ENCODE peak calls at places on chromosomes 4 and X, in six cellular contexts. C is astrocyte; B is activated T-helper 1 cell treated with anti-CD3 and anti-CD28 coated beads, Interleukin-12 subunit alpha, Interleukin-12 subunit beta, Interleukin-2, Interleukin-4 antibody, amounts not matched to agents 30 ng/mL and 10 ng/mL and 1 ng/mL, durations not matched to agents 14 hours and 24 hours and 36 hours; Z is GM04504; T is astrocyte of the spinal cord; E is islet precursor cell. I is an unnamed sample.

GRCh38 chr4:61772116-61772515 is 572.0 kb downstream of the ADGRL3 start:
- DNase-seq in Z (no peak), E (peak), T (peak), C (peak), B (no peak), I (no peak)

GRCh38 chr4:86957214-86957613 is 22.4 kb downstream of the AFF1 start:
- DNase-seq in C (peak), Z (no peak), T (peak), B (no peak), E (no peak), I (no peak)

GRCh38 chrX:68894513-68895338 is 65.9 kb downstream of the EFNB1 start:
- DNase-seq in C (peak), B (no peak), T (peak), E (peak), Z (no peak), I (peak)

GRCh38 chr4:30720021-30720655 is at the start of gene PCDH7:
- DNase-seq in E (peak), C (peak), B (no peak), T (peak), Z (no peak), I (no peak)

GRCh38 chr4:106671711-106672110 is 303.1 kb upstream of the GIMD1 start:
- DNase-seq in C (peak), E (no peak), T (peak), Z (no peak), B (no peak), I (no peak)

GRCh38 chrX:118839334-118839958 is 15.8 kb downstream of the ZCCHC12 start:
- DNase-seq in C (no peak), B (peak), Z (peak), E (peak), T (peak), I (no peak)

GRCh38 chr4:153589703-153590595 is 94.1 kb upstream of the TLR2 start:
- DNase-seq in T (no peak), C (no peak), B (no peak), E (no peak), Z (no peak), I (no peak)

GRCh38 chrX:46294234-46294633 is 251.0 kb downstream of the ZNF674 start:
- DNase-seq in C (peak), T (peak), B (no peak), Z (peak), E (peak), I (no peak)

GRCh38 chr4:80266267-80266901 is at the start of gene FGF5:
- DNase-seq in B (no peak), E (peak), T (peak), Z (peak), C (peak), I (peak)

GRCh38 chr4:138898282-138898681 is 117.3 kb upstream of the NOCT start:
- DNase-seq in B (no peak), C (peak), Z (no peak), T (peak), E (no peak), I (no peak)

GRCh38 chrX:43878902-43879526 is 3.2 kb downstream of the MAOB start:
- DNase-seq in B (no peak), Z (no peak), C (no peak), T (no peak), E (no peak), I (no peak)

GRCh38 chrX:146604196-146604595 is 205.4 kb upstream of the CXorf51B start:
- DNase-seq in C (no peak), T (no peak), E (no peak), B (no peak), Z (no peak), I (no peak)

GRCh38 chr4:129532573-129532972 is 436.6 kb downstream of the C4orf33 start:
- DNase-seq in E (no peak), T (no peak), B (no peak), C (no peak), Z (no peak), I (no peak)

GRCh38 chr4:61202638-61203495 is 2.7 kb downstream of the ADGRL3 start:
- DNase-seq in E (peak), Z (no peak), B (no peak), C (no peak), T (peak), I (no peak)

GRCh38 chr4:138911903-138912713 is 103.5 kb upstream of the NOCT start:
- DNase-seq in T (no peak), Z (no peak), E (no peak), C (no peak), B (no peak), I (no peak)

GRCh38 chr4:152255437-152255836 is 280.5 kb downstream of the FBXW7 start:
- DNase-seq in Z (no peak), T (peak), E (no peak), C (peak), B (peak), I (no peak)

GRCh38 chr4:127069675-127070074 is 563.1 kb upstream of the INTU start:
- DNase-seq in B (no peak), T (no peak), Z (no peak), C (no peak), E (no peak), I (no peak)

GRCh38 chrX:72305286-72306084 is at the start of gene CITED1:
- DNase-seq in Z (no peak), C (no peak), E (no peak), B (no peak), T (no peak), I (no peak)